ENCODE peak calls at places on chromosomes 1 and 21, in seven cellular contexts. K is activated CD4-positive, alpha-beta T cell treated with anti-CD3 and anti-CD28 coated beads for 4 hours; C is HTR-8/SVneo; M is stimulated activated CD4-positive, alpha-beta T cell treated with anti-CD3 and anti-CD28 coated beads, TNF-alpha, amount 100 ng/mL, for 4 hours; D is Kasumi-1; W is C1 segment of cervical spinal cord; F is WTC11. B is an unnamed sample.

GRCh38 chr1:156506450-156506849 is 5.9 kb upstream of the MEF2D start:
- DNase-seq in K (no peak), C (no peak), M (no peak), D (no peak), W (no peak), F (no peak), B (no peak)

GRCh38 chr1:15627343-15627988 is 10.2 kb downstream of the DDI2 start:
- DNase-seq in K (no peak), C (no peak), M (no peak), D (no peak), W (no peak), F (no peak), B (no peak)

GRCh38 chr1:118963456-118964430 is 24.4 kb downstream of the TBX15 start:
- DNase-seq in K (no peak), C (no peak), M (no peak), D (no peak), W (no peak), F (no peak), B (no peak)

GRCh38 chr1:19683351-19683750 is 18.7 kb downstream of the HTR6 start:
- DNase-seq in K (no peak), C (no peak), M (no peak), D (no peak), W (no peak), F (no peak), B (no peak)

GRCh38 chr1:167491586-167492408 is 26.5 kb downstream of the CD247 start:
- DNase-seq in K (no peak), C (no peak), M (no peak), D (no peak), W (no peak), F (peak; percentile 33), B (no peak)

GRCh38 chr1:150012611-150013010 is 2.1 kb upstream of the OTUD7B start:
- DNase-seq in K (no peak), C (no peak), M (no peak), D (no peak), W (peak; percentile 77), F (no peak), B (no peak)

GRCh38 chr1:92909321-92909720 is 51.9 kb downstream of the DIPK1A start:
- DNase-seq in K (no peak), C (peak; percentile 56), M (no peak), D (no peak), W (no peak), F (no peak), B (no peak)

GRCh38 chr1:240511789-240512188 is 100.2 kb downstream of the GREM2 start:
- DNase-seq in K (no peak), C (no peak), M (no peak), D (no peak), W (no peak), F (no peak), B (no peak)

GRCh38 chr1:62274496-62274895 is 44.7 kb downstream of the KANK4 start:
- DNase-seq in K (no peak), C (no peak), M (no peak), D (no peak), W (no peak), F (no peak), B (no peak)

GRCh38 chr1:245578751-245579150 is 424.0 kb downstream of the KIF26B start:
- DNase-seq in K (no peak), C (no peak), M (no peak), D (no peak), W (no peak), F (no peak), B (no peak)

GRCh38 chr21:38352536-38353219 is 95.9 kb downstream of the KCNJ15 start:
- DNase-seq in K (peak; percentile 41), C (peak; percentile 58), M (no peak), D (peak; percentile 62), W (no peak), F (peak; percentile 77), B (peak; percentile 63)

GRCh38 chr1:156356875-156357534 is 12.0 kb upstream of the RHBG start:
- DNase-seq in K (peak; percentile 52), C (peak; percentile 50), M (peak; percentile 46), D (no peak), W (no peak), F (peak; percentile 93), B (peak; percentile 37)

GRCh38 chr1:211198111-211198510 is 61.1 kb upstream of the RCOR3 start:
- DNase-seq in K (no peak), C (peak; percentile 12), M (no peak), D (no peak), W (no peak), F (no peak), B (no peak)

GRCh38 chr1:6515771-6516170 is 24.3 kb upstream of the PLEKHG5 start:
- DNase-seq in K (no peak), C (peak; percentile 32), M (no peak), D (no peak), W (no peak), F (no peak), B (no peak)